ENCODE peak calls at places on chromosomes 4 and X, in five cellular contexts. Y, J, R, T and Z are unnamed samples.
A peak's percentile ranks its signal among the peaks of the same experiment; 100 is the strongest.

GRCh38 chr4:37648084-37648817 is 37.9 kb downstream of the RELL1 start:
- DNase-seq in R (peak; percentile 57), T (no peak), J (peak; percentile 95), Y (no peak), Z (no peak)

GRCh38 chrX:581066-581465 is 49.5 kb upstream of the SHOX start:
- DNase-seq in T (no peak), R (no peak), Y (no peak), J (no peak), Z (no peak)

GRCh38 chrX:40976971-40977370 is 108.3 kb upstream of the USP9X start:
- DNase-seq in R (no peak), Y (no peak), J (no peak), T (no peak), Z (no peak)

GRCh38 chrX:22389544-22390243 is 117.0 kb downstream of the CBLL2 start:
- DNase-seq in J (peak; percentile 16), T (no peak), Y (no peak), R (no peak), Z (no peak)

GRCh38 chr4:99669084-99669483 is 11.5 kb upstream of the C4orf54 start:
- DNase-seq in T (no peak), Y (no peak), R (no peak), J (no peak), Z (no peak)

GRCh38 chr4:182807346-182807745 is 109.8 kb downstream of the DCTD start:
- DNase-seq in Y (no peak), T (no peak), R (no peak), J (no peak), Z (no peak)

GRCh38 chrX:149043401-149043800 is 461.7 kb downstream of the IDS start:
- DNase-seq in T (no peak), J (no peak), R (no peak), Y (no peak), Z (no peak)

GRCh38 chr4:177087060-177087459 is 222.6 kb upstream of the NEIL3 start:
- DNase-seq in R (no peak), T (no peak), J (no peak), Y (no peak), Z (no peak)

GRCh38 chr4:80173387-80173786 is 23.9 kb upstream of the PRDM8 start:
- DNase-seq in T (no peak), R (no peak), Y (peak; percentile 40), J (peak; percentile 61), Z (no peak)

GRCh38 chr4:30721353-30722091 is 1.4 kb downstream of the PCDH7 start:
- DNase-seq in J (peak; percentile 39), R (no peak), Y (no peak), T (peak; percentile 49), Z (no peak)

GRCh38 chrX:148422531-148422930 is 77.9 kb upstream of the AFF2 start:
- DNase-seq in T (no peak), R (no peak), Y (no peak), J (no peak), Z (no peak)

GRCh38 chr4:30801876-30802275 is 81.7 kb downstream of the PCDH7 start:
- DNase-seq in J (no peak), T (no peak), R (no peak), Y (no peak), Z (no peak)

GRCh38 chr4:103364066-103364465 is 165.9 kb upstream of the CENPE start:
- DNase-seq in J (no peak), R (no peak), T (no peak), Y (no peak), Z (no peak)

GRCh38 chr4:151709587-151709986 is 51.2 kb downstream of the GATB start:
- DNase-seq in R (no peak), T (no peak), J (no peak), Y (no peak), Z (no peak)

GRCh38 chrX:17521871-17522693 is 147.1 kb downstream of the NHS start:
- DNase-seq in J (peak; percentile 52), T (no peak), Y (no peak), R (no peak), Z (no peak)